ENCODE peak calls at places on chromosomes 3 and 15, in four cellular contexts. C is astrocyte of the spinal cord, T is GM12878, K is tibial nerve. I is an unnamed sample.

GRCh38 chr3:157263027-157263426 is 103.1 kb upstream of the CCNL1 start:
- DNase-seq in C (peak; percentile 23), T (no peak), K (no peak), I (no peak)

GRCh38 chr3:195893516-195893915 is 14.8 kb downstream of the TNK2 start:
- DNase-seq in C (no peak), T (no peak), K (no peak), I (no peak)

GRCh38 chr3:153094386-153094785 is 67.6 kb upstream of the RAP2B start:
- DNase-seq in C (no peak), T (no peak), K (no peak), I (no peak)

GRCh38 chr3:113685956-113686721 is 10.3 kb downstream of the USF3 start:
- DNase-seq in C (peak; percentile 26), T (no peak), K (no peak), I (no peak)

GRCh38 chr3:161649900-161650484 is 153.4 kb downstream of the OTOL1 start:
- DNase-seq in C (peak; percentile 1), T (no peak), K (no peak), I (no peak)

GRCh38 chr3:47298439-47298838 is 15.7 kb downstream of the KLHL18 start:
- DNase-seq in C (no peak), T (no peak), K (no peak), I (no peak)

GRCh38 chr3:178562143-178562868 is 26.1 kb downstream of the KCNMB2 start:
- DNase-seq in C (no peak), T (no peak), K (no peak), I (no peak)

GRCh38 chr15:26901036-26901435 is 34.2 kb downstream of the GABRA5 start:
- DNase-seq in C (peak; percentile 1), T (no peak), K (no peak), I (no peak)

GRCh38 chr3:150370129-150370602 is 37.9 kb upstream of the TSC22D2 start:
- DNase-seq in C (peak; percentile 97), T (no peak), K (no peak), I (no peak)

GRCh38 chr3:24686764-24687163 is 192.1 kb upstream of the THRB start:
- DNase-seq in C (peak; percentile 83), T (no peak), K (no peak), I (no peak)

GRCh38 chr3:51967384-51968174 is at the start of gene PCBP4:
- DNase-seq in C (peak; percentile 22), T (no peak), K (peak; percentile 34), I (no peak)

GRCh38 chr15:95742836-95743235 is 587.7 kb upstream of the NR2F2 start:
- DNase-seq in C (no peak), T (no peak), K (no peak), I (no peak)

GRCh38 chr15:63389902-63390301 is 8.3 kb upstream of the CA12 start:
- DNase-seq in C (no peak), T (no peak), K (no peak), I (no peak)

GRCh38 chr15:91908401-91908800 is 54.9 kb downstream of the SLCO3A1 start:
- DNase-seq in C (peak; percentile 57), T (no peak), K (no peak), I (no peak)

GRCh38 chr3:36813320-36813719 is 49.0 kb upstream of the DCLK3 start:
- DNase-seq in C (no peak), T (no peak), K (no peak), I (no peak)

GRCh38 chr3:126493051-126493450 is 17.4 kb upstream of the ZXDC start:
- DNase-seq in C (no peak), T (no peak), K (no peak), I (no peak)

GRCh38 chr15:66633346-66633745 is 67.5 kb upstream of the LCTL start:
- DNase-seq in C (no peak), T (no peak), K (no peak), I (no peak)

GRCh38 chr15:84402856-84403608 is 167.5 kb downstream of the GOLGA6L4 start:
- DNase-seq in C (no peak), T (no peak), K (no peak), I (no peak)

GRCh38 chr3:153513236-153513635 is 351.2 kb downstream of the RAP2B start:
- DNase-seq in C (no peak), T (no peak), K (no peak), I (no peak)

GRCh38 chr15:95770191-95770590 is 560.3 kb upstream of the NR2F2 start:
- DNase-seq in C (peak; percentile 30), T (no peak), K (no peak), I (no peak)

GRCh38 chr15:69631978-69632377 is 179.4 kb downstream of the RPLP1 start:
- DNase-seq in C (no peak), T (no peak), K (no peak), I (no peak)

GRCh38 chr3:127698264-127699097 is 25.7 kb downstream of the ABTB1 start:
- DNase-seq in C (peak; percentile 36), T (no peak), K (no peak), I (no peak)

GRCh38 chr3:127699946-127700300 is 27.2 kb downstream of the ABTB1 start:
- DNase-seq in C (no peak), T (no peak), K (no peak), I (no peak)

GRCh38 chr3:127700406-127700805 is 27.7 kb downstream of the ABTB1 start:
- DNase-seq in C (no peak), T (no peak), K (no peak), I (no peak)

GRCh38 chr3:127699098-127699945 is 26.6 kb downstream of the ABTB1 start:
- DNase-seq in C (peak; percentile 80), T (no peak), K (no peak), I (no peak)

DNA sequence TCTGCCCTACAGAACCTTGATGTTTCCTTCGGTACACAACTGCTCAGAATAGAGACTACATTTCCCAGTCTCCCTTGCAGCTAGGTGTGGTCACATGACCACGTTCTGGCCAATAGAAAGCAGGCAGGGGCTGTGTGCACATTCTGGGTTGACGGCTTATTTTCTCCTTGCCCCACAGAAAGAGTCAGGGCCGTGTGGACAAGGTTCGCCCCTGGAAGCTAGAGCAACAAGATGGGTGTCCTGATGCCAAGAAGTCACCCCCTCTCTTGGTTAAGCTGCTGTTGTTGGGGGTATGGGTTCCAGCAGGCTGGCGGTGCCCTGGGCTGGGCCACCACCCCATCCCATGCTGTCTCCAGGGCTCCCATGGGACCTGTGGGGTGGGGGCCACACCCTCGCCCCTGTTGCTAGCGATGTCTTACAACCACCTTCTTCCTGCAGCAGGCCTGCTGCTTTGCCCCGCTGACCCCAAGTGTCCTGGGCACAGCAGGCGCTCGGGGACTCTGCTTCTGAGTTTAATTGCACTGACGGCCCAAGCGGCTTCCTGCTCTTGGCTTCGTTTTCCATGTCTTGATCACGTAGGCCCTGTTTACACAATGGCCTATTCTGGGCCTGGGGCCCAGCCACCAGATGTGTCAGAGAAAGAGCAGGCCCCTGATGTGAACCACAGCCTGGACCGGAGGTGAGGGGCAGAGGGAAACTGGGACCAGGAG is 24.9 kb downstream of the ABTB1 start:
- DNase-seq in C (peak; percentile 90), T (peak; percentile 48), K (peak; percentile 69), I (peak; percentile 26)
- H3K4me3 ChIP-seq in C (no peak overlapping the region), T (no peak overlapping the region), K (no peak overlapping the region), I (no peak overlapping the region)

DNA sequence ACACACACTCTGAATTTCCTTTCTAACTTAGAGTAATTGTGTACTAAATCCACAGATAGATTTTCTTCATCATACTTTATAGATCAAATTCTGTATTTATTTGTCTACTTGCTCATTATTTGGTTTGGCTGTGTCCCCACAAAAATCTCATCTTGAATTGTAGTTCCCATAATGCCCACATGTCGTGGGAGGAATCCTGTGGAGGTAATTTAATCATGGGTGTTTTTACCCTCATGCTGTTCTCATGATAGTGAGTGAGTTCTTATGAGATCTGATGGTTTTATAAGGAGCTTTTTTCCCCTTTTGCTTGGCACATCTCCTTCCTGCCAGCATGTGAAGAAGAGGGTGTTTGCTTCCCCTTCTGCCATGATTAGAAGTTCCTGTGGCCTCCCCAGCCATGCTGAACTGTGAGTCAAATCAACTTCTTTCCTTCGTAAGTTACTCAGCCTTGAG is 198.3 kb upstream of the TGFBR2 start:
- DNase-seq in C (peak; percentile 57), T (no peak), K (no peak), I (no peak)
- TF ChIP-seq CTCF in C (peak; percentile 6), T (no peak), K (no peak), I (no peak)

DNA sequence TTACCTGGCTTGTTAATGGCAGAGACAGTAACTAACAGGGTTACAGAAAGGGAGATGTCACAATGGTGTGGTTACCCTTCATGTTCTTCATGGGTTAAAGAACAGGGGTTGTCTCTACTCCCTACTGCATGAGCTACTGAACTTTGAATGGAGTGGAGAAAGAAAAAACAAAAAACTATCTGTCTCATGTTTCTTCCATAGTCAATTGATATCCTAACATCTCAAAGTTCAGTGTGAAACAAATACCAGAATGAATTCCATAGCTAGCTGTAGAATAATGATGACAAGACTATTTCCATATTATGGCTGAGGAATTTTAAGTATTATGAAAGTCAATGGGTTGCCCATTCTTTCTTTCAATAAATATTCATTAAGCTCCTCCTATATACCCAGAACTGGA is 161.3 kb upstream of the LPP start:
- DNase-seq in C (no peak), T (no peak), K (no peak), I (no peak)
- H3K4me3 ChIP-seq in C (no peak overlapping the region), T (no peak overlapping the region), K (no peak overlapping the region), I (no peak overlapping the region)

GRCh38 chr15:60583946-60584345 is 105.0 kb upstream of the ICE2 start:
- DNase-seq in C (no peak), T (no peak), K (no peak), I (no peak)
- TF ChIP-seq CTCF in C (no peak), T (no peak), K (no peak), I (peak; percentile 15)

I was measured in GM12864.